ENCODE peak calls at places on chromosomes 5 and 9, in four cellular contexts. One of them, this sample, is unnamed.

GRCh38 chr9:75041041-75041440 is 12.9 kb upstream of the CARNMT1 start:
- DNase-seq in mesendoderm: no peak
- DNase-seq in lower lobe of right lung: no peak
- DNase-seq in Caco-2: no peak
- DNase-seq in this sample: no peak

GRCh38 chr9:77978086-77978781 is 53.4 kb downstream of the GNAQ start:
- DNase-seq in lower lobe of right lung: no peak
- DNase-seq in Caco-2: no peak
- DNase-seq in mesendoderm: no peak
- DNase-seq in this sample: no peak

GRCh38 chr9:32581512-32582143 is 8.7 kb upstream of the NDUFB6 start:
- DNase-seq in mesendoderm: peak; percentile 79
- DNase-seq in lower lobe of right lung: no peak
- DNase-seq in Caco-2: peak; percentile 45
- DNase-seq in this sample: no peak

GRCh38 chr9:129506892-129507291 is 114.0 kb downstream of the C9orf50 start:
- DNase-seq in mesendoderm: no peak
- DNase-seq in Caco-2: no peak
- DNase-seq in lower lobe of right lung: no peak
- DNase-seq in this sample: no peak

GRCh38 chr5:150562832-150563231 is 54.9 kb downstream of the NDST1 start:
- DNase-seq in mesendoderm: peak; percentile 74
- DNase-seq in lower lobe of right lung: no peak
- DNase-seq in Caco-2: no peak
- DNase-seq in this sample: peak; percentile 10

GRCh38 chr5:152884006-152884405 is 478.9 kb upstream of the NMUR2 start:
- DNase-seq in lower lobe of right lung: no peak
- DNase-seq in Caco-2: no peak
- DNase-seq in mesendoderm: peak; percentile 11
- DNase-seq in this sample: no peak

GRCh38 chr5:38809388-38810359 is 36.1 kb upstream of the OSMR start:
- DNase-seq in mesendoderm: peak; percentile 93
- DNase-seq in lower lobe of right lung: peak; percentile 76
- DNase-seq in Caco-2: peak; percentile 83
- DNase-seq in this sample: peak; percentile 80

GRCh38 chr9:21555911-21556310 is 73.8 kb upstream of the IFNE start:
- DNase-seq in mesendoderm: no peak
- DNase-seq in Caco-2: no peak
- DNase-seq in lower lobe of right lung: no peak
- DNase-seq in this sample: no peak

GRCh38 chr5:173278172-173278571 is 43.2 kb upstream of the NKX2-5 start:
- DNase-seq in Caco-2: no peak
- DNase-seq in mesendoderm: no peak
- DNase-seq in lower lobe of right lung: no peak
- DNase-seq in this sample: no peak

GRCh38 chr5:137078171-137078665 is 420.9 kb downstream of the SPOCK1 start:
- DNase-seq in mesendoderm: peak; percentile 66
- DNase-seq in Caco-2: no peak
- DNase-seq in lower lobe of right lung: no peak
- DNase-seq in this sample: peak; percentile 79

GRCh38 chr5:83925952-83926351 is 205.3 kb upstream of the HAPLN1 start:
- DNase-seq in mesendoderm: peak; percentile 96
- DNase-seq in lower lobe of right lung: no peak
- DNase-seq in Caco-2: peak; percentile 36
- DNase-seq in this sample: no peak

GRCh38 chr5:56470007-56470406 is 236.9 kb upstream of the ANKRD55 start:
- DNase-seq in mesendoderm: no peak
- DNase-seq in Caco-2: no peak
- DNase-seq in lower lobe of right lung: no peak
- DNase-seq in this sample: no peak

GRCh38 chr5:1911773-1912235 is 29.1 kb upstream of the IRX4 start:
- DNase-seq in lower lobe of right lung: no peak
- DNase-seq in Caco-2: peak; percentile 9
- DNase-seq in mesendoderm: no peak
- DNase-seq in this sample: peak; percentile 45

GRCh38 chr9:28810375-28811075 is 1237.2 kb upstream of the C9orf72 start:
- DNase-seq in Caco-2: no peak
- DNase-seq in lower lobe of right lung: no peak
- DNase-seq in mesendoderm: peak; percentile 25
- DNase-seq in this sample: no peak

GRCh38 chr9:76887951-76888350 is 18.0 kb downstream of the PRUNE2 start:
- DNase-seq in lower lobe of right lung: no peak
- DNase-seq in mesendoderm: no peak
- DNase-seq in Caco-2: no peak
- DNase-seq in this sample: no peak

GRCh38 chr5:71586941-71587708 is at the start of gene MCCC2:
- DNase-seq in mesendoderm: peak; percentile 99
- DNase-seq in Caco-2: peak; percentile 99
- DNase-seq in lower lobe of right lung: peak; percentile 99
- DNase-seq in this sample: peak; percentile 98

GRCh38 chr9:129208191-129209091 is 30.4 kb upstream of the IER5L start:
- DNase-seq in mesendoderm: peak; percentile 93
- DNase-seq in Caco-2: no peak
- DNase-seq in lower lobe of right lung: no peak
- DNase-seq in this sample: no peak

GRCh38 chr5:178384815-178385471 is 152.3 kb upstream of the PHYKPL start:
- DNase-seq in mesendoderm: no peak
- DNase-seq in Caco-2: no peak
- DNase-seq in lower lobe of right lung: peak; percentile 39
- DNase-seq in this sample: peak; percentile 61

GRCh38 chr9:81915801-81916505 is 12.3 kb upstream of the SPATA31D4 start:
- DNase-seq in Caco-2: no peak
- DNase-seq in lower lobe of right lung: no peak
- DNase-seq in mesendoderm: no peak
- DNase-seq in this sample: no peak

GRCh38 chr5:86807046-86807712 is 189.4 kb downstream of the COX7C start:
- DNase-seq in Caco-2: no peak
- DNase-seq in mesendoderm: no peak
- DNase-seq in lower lobe of right lung: no peak
- DNase-seq in this sample: no peak

GRCh38 chr5:135194126-135194488 is 160.1 kb upstream of the PITX1 start:
- DNase-seq in Caco-2: no peak
- DNase-seq in lower lobe of right lung: no peak
- DNase-seq in mesendoderm: no peak
- DNase-seq in this sample: no peak

GRCh38 chr9:126122901-126123616 is 203.6 kb upstream of the MVB12B start:
- DNase-seq in Caco-2: no peak
- DNase-seq in mesendoderm: no peak
- DNase-seq in lower lobe of right lung: no peak
- DNase-seq in this sample: no peak

GRCh38 chr5:174176511-174176910 is 131.0 kb downstream of the NSG2 start:
- DNase-seq in mesendoderm: no peak
- DNase-seq in Caco-2: no peak
- DNase-seq in lower lobe of right lung: no peak
- DNase-seq in this sample: no peak

GRCh38 chr5:115366223-115366622 is 69.8 kb upstream of the CCDC112 start:
- DNase-seq in Caco-2: no peak
- DNase-seq in lower lobe of right lung: no peak
- DNase-seq in mesendoderm: peak; percentile 96
- DNase-seq in this sample: no peak

GRCh38 chr9:82354260-82354659 is 365.7 kb downstream of the SPATA31D1 start:
- DNase-seq in Caco-2: no peak
- DNase-seq in mesendoderm: no peak
- DNase-seq in lower lobe of right lung: no peak
- DNase-seq in this sample: peak; percentile 66

GRCh38 chr9:83583151-83584014 is 39.6 kb upstream of the IDNK start:
- DNase-seq in Caco-2: peak; percentile 54
- DNase-seq in mesendoderm: peak; percentile 81
- DNase-seq in lower lobe of right lung: no peak
- DNase-seq in this sample: no peak

GRCh38 chr9:123568691-123569342 is 212.8 kb downstream of the CRB2 start:
- DNase-seq in Caco-2: no peak
- DNase-seq in lower lobe of right lung: no peak
- DNase-seq in mesendoderm: no peak
- DNase-seq in this sample: no peak

GRCh38 chr5:15334551-15335302 is 165.3 kb upstream of the FBXL7 start:
- DNase-seq in lower lobe of right lung: peak; percentile 36
- DNase-seq in Caco-2: no peak
- DNase-seq in mesendoderm: no peak
- DNase-seq in this sample: no peak

GRCh38 chr5:144033481-144033880 is 137.0 kb downstream of the YIPF5 start:
- DNase-seq in lower lobe of right lung: no peak
- DNase-seq in Caco-2: no peak
- DNase-seq in mesendoderm: no peak
- DNase-seq in this sample: no peak

GRCh38 chr9:8804618-8805017 is 1005.0 kb upstream of the DMAC1 start:
- DNase-seq in mesendoderm: no peak
- DNase-seq in lower lobe of right lung: no peak
- DNase-seq in Caco-2: no peak
- DNase-seq in this sample: no peak

GRCh38 chr5:21665525-21665924 is 1187.6 kb downstream of the CDH12 start:
- DNase-seq in mesendoderm: no peak
- DNase-seq in Caco-2: no peak
- DNase-seq in lower lobe of right lung: no peak
- DNase-seq in this sample: no peak

GRCh38 chr5:18466731-18467130 is 832.5 kb downstream of the TAF11L14 start:
- DNase-seq in lower lobe of right lung: no peak
- DNase-seq in mesendoderm: no peak
- DNase-seq in Caco-2: no peak
- DNase-seq in this sample: no peak

GRCh38 chr5:5306696-5307095 is 115.8 kb upstream of the ICE1 start:
- DNase-seq in mesendoderm: peak; percentile 45
- DNase-seq in Caco-2: no peak
- DNase-seq in lower lobe of right lung: no peak
- DNase-seq in this sample: no peak

GRCh38 chr5:53406630-53407316 is 73.7 kb upstream of the FST start:
- DNase-seq in mesendoderm: no peak
- DNase-seq in lower lobe of right lung: no peak
- DNase-seq in Caco-2: no peak
- DNase-seq in this sample: no peak

GRCh38 chr9:131503626-131504465 is 1.1 kb downstream of the POMT1 start:
- DNase-seq in mesendoderm: peak; percentile 50
- DNase-seq in lower lobe of right lung: no peak
- DNase-seq in Caco-2: peak; percentile 48
- DNase-seq in this sample: no peak

GRCh38 chr9:14315754-14316573 is 2.0 kb upstream of the NFIB start:
- DNase-seq in Caco-2: no peak
- DNase-seq in mesendoderm: peak; percentile 88
- DNase-seq in lower lobe of right lung: peak; percentile 48
- DNase-seq in this sample: no peak

GRCh38 chr5:21663082-21663481 is 1190.1 kb downstream of the CDH12 start:
- DNase-seq in lower lobe of right lung: no peak
- DNase-seq in mesendoderm: peak; percentile 13
- DNase-seq in Caco-2: no peak
- DNase-seq in this sample: no peak

GRCh38 chr9:127660886-127661285 is 45.9 kb upstream of the CFAP157 start:
- DNase-seq in mesendoderm: no peak
- DNase-seq in Caco-2: no peak
- DNase-seq in lower lobe of right lung: no peak
- DNase-seq in this sample: no peak
- H3K36me3 ChIP-seq in mesendoderm: no peaks in the 10 kb centered on the region
- H3K36me3 ChIP-seq in Caco-2: no peaks in the 10 kb centered on the region
- H3K36me3 ChIP-seq in lower lobe of right lung: peaks cover 75% of the 10 kb centered on the region
- H3K36me3 ChIP-seq in this sample: peaks cover 20% of the 10 kb centered on the region

GRCh38 chr5:149345147-149345891 is at the start of gene GRPEL2:
- DNase-seq in Caco-2: peak; percentile 97
- DNase-seq in mesendoderm: peak; percentile 99
- DNase-seq in lower lobe of right lung: peak; percentile 97
- DNase-seq in this sample: peak; percentile 99

GRCh38 chr5:149352169-149352568 is 5.7 kb upstream of the PCYOX1L start:
- DNase-seq in lower lobe of right lung: no peak
- DNase-seq in Caco-2: no peak
- DNase-seq in mesendoderm: no peak
- DNase-seq in this sample: no peak

GRCh38 chr5:149348463-149348862 is 3.2 kb downstream of the GRPEL2 start:
- DNase-seq in Caco-2: no peak
- DNase-seq in lower lobe of right lung: no peak
- DNase-seq in mesendoderm: no peak
- DNase-seq in this sample: no peak

GRCh38 chr5:149345892-149346222 is 558 bp downstream of the GRPEL2 start:
- DNase-seq in lower lobe of right lung: no peak
- DNase-seq in Caco-2: no peak
- DNase-seq in mesendoderm: peak; percentile 54
- DNase-seq in this sample: no peak

DNA sequence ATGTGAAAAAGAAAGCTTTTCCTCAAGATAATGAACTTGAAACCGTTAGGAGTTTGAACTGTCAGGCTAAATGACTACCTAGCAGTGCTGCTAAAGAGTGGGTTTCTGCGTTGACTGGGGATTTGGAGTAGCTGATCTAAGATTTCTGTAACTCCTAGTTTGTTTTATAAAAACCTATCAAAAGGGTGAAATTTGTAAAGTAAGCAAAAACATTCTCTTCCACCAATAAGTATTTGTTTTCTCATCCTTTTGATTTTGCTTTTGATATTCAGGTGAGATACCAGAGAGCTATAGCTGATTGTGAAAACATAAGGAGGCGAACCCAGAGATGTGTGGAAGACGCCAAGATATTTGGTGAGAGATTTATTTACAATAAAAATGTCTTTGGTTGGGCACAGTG is 4.1 kb downstream of the GRPEL2 start:
- DNase-seq in lower lobe of right lung: no peak
- DNase-seq in Caco-2: no peak
- DNase-seq in mesendoderm: no peak
- DNase-seq in this sample: no peak
- H3K36me3 ChIP-seq in lower lobe of right lung: peaks cover 65% of the 10 kb centered on the region
- H3K36me3 ChIP-seq in Caco-2: peaks cover 12% of the 10 kb centered on the region
- H3K36me3 ChIP-seq in mesendoderm: peaks cover 8% of the 10 kb centered on the region
- H3K36me3 ChIP-seq in this sample: peaks cover 80% of the 10 kb centered on the region

GRCh38 chr9:132896264-132896663 is 17.6 kb downstream of the SPACA9 start:
- DNase-seq in mesendoderm: no peak
- DNase-seq in Caco-2: no peak
- DNase-seq in lower lobe of right lung: no peak
- DNase-seq in this sample: no peak
- H3K36me3 ChIP-seq in mesendoderm: peaks cover 10% of the 10 kb centered on the region
- H3K36me3 ChIP-seq in Caco-2: peaks cover 4% of the 10 kb centered on the region
- H3K36me3 ChIP-seq in lower lobe of right lung: peaks cover 74% of the 10 kb centered on the region
- H3K36me3 ChIP-seq in this sample: peaks cover 42% of the 10 kb centered on the region

GRCh38 chr9:93637886-93638285 is 61.5 kb downstream of the PHF2 start:
- DNase-seq in mesendoderm: no peak
- DNase-seq in Caco-2: no peak
- DNase-seq in lower lobe of right lung: no peak
- DNase-seq in this sample: no peak

GRCh38 chr9:93636667-93637066 is 60.3 kb downstream of the PHF2 start:
- DNase-seq in Caco-2: no peak
- DNase-seq in mesendoderm: no peak
- DNase-seq in lower lobe of right lung: no peak
- DNase-seq in this sample: peak; percentile 40

GRCh38 chr9:93634311-93635185 is 58.2 kb downstream of the PHF2 start:
- DNase-seq in lower lobe of right lung: no peak
- DNase-seq in mesendoderm: no peak
- DNase-seq in Caco-2: no peak
- DNase-seq in this sample: no peak

GRCh38 chr9:93635186-93636107 is 59.1 kb downstream of the PHF2 start:
- DNase-seq in lower lobe of right lung: no peak
- DNase-seq in mesendoderm: no peak
- DNase-seq in Caco-2: no peak
- DNase-seq in this sample: peak; percentile 35

GRCh38 chr9:93636172-93636661 is 59.8 kb downstream of the PHF2 start:
- DNase-seq in lower lobe of right lung: no peak
- DNase-seq in Caco-2: no peak
- DNase-seq in mesendoderm: no peak
- DNase-seq in this sample: peak; percentile 30
- H3K36me3 ChIP-seq in lower lobe of right lung: peaks cover 64% of the 10 kb centered on the region
- H3K36me3 ChIP-seq in Caco-2: no peaks in the 10 kb centered on the region
- H3K36me3 ChIP-seq in mesendoderm: peaks cover 2% of the 10 kb centered on the region
- H3K36me3 ChIP-seq in this sample: peaks cover 16% of the 10 kb centered on the region

GRCh38 chr5:119344231-119344630 is 11.6 kb upstream of the TNFAIP8 start:
- DNase-seq in Caco-2: no peak
- DNase-seq in lower lobe of right lung: no peak
- DNase-seq in mesendoderm: no peak
- DNase-seq in this sample: no peak
- H3K36me3 ChIP-seq in Caco-2: no peaks in the 10 kb centered on the region
- H3K36me3 ChIP-seq in lower lobe of right lung: no peaks in the 10 kb centered on the region
- H3K36me3 ChIP-seq in mesendoderm: no peaks in the 10 kb centered on the region
- H3K36me3 ChIP-seq in this sample: no peaks in the 10 kb centered on the region